ENCODE peak calls at places on chromosomes 12 and 14, in nine cellular contexts. J is fibroblast of villous mesenchyme, Q is HepG2, T is Calu3, I is uterus, G is WERI-Rb-1, R is AG10803, F is fibroblast of the aortic adventitia, B is left lung. H is an unnamed sample.

GRCh38 chr14:91835920-91836843 is 31.2 kb downstream of the TC2N start:
- DNase-seq in J (peak; percentile 5), Q (no peak), T (peak; percentile 93), I (peak; percentile 90), G (peak; percentile 93), R (no peak), F (no peak), B (peak; percentile 92), H (no peak)

GRCh38 chr14:68541128-68541896 is 251.6 kb downstream of the ZFP36L1 start:
- DNase-seq in J (no peak), Q (no peak), T (no peak), I (peak; percentile 40), G (no peak), R (no peak), F (no peak), B (no peak), H (no peak)

GRCh38 chr12:2057041-2057792 is 4.4 kb downstream of the CACNA1C start:
- DNase-seq in J (peak; percentile 64), Q (peak; percentile 56), T (peak; percentile 56), I (peak; percentile 77), G (peak; percentile 90), R (peak; percentile 51), F (peak; percentile 68), B (peak; percentile 51), H (no peak)

GRCh38 chr14:83463500-83464098 is 1929.9 kb upstream of the SEL1L start:
- DNase-seq in J (peak; percentile 61), Q (peak; percentile 12), T (no peak), I (no peak), G (peak; percentile 69), R (peak; percentile 38), F (peak; percentile 27), B (no peak), H (no peak)

GRCh38 chr14:63777024-63777423 is 49.2 kb upstream of the SGPP1 start:
- DNase-seq in J (peak; percentile 66), Q (peak; percentile 32), T (no peak), I (no peak), G (no peak), R (peak; percentile 61), F (peak; percentile 55), B (no peak), H (peak; percentile 31)

GRCh38 chr14:83342590-83342989 is 1808.9 kb upstream of the SEL1L start:
- DNase-seq in J (peak; percentile 13), Q (no peak), T (no peak), I (no peak), G (no peak), R (peak; percentile 67), F (peak; percentile 32), B (peak; percentile 28), H (no peak)

GRCh38 chr12:57755194-57755453 is 221 bp downstream of the MARCHF9 start:
- DNase-seq in J (no peak), Q (no peak), T (no peak), I (no peak), G (no peak), R (no peak), F (no peak), B (no peak), H (no peak)

GRCh38 chr12:45051490-45052105 is 699 bp upstream of the DBX2 start:
- DNase-seq in J (peak; percentile 2), Q (no peak), T (no peak), I (no peak), G (no peak), R (peak; percentile 6), F (peak; percentile 15), B (no peak), H (no peak)

GRCh38 chr12:50049254-50050118 is 7.9 kb upstream of the ASIC1 start:
- DNase-seq in J (no peak), Q (no peak), T (no peak), I (no peak), G (no peak), R (no peak), F (no peak), B (no peak), H (no peak)

GRCh38 chr12:30726647-30727046 is 28.1 kb downstream of the CAPRIN2 start:
- DNase-seq in J (no peak), Q (no peak), T (no peak), I (no peak), G (no peak), R (no peak), F (no peak), B (no peak), H (no peak)

GRCh38 chr12:30730011-30730410 is 24.7 kb downstream of the CAPRIN2 start:
- DNase-seq in J (no peak), Q (no peak), T (no peak), I (no peak), G (no peak), R (no peak), F (no peak), B (no peak), H (no peak)

GRCh38 chr12:30729547-30729946 is 25.2 kb downstream of the CAPRIN2 start:
- DNase-seq in J (no peak), Q (peak; percentile 34), T (no peak), I (no peak), G (no peak), R (no peak), F (no peak), B (no peak), H (no peak)

GRCh38 chr12:30725739-30726138 is 29.0 kb downstream of the CAPRIN2 start:
- DNase-seq in J (peak; percentile 81), Q (no peak), T (peak; percentile 3), I (no peak), G (no peak), R (peak; percentile 76), F (peak; percentile 88), B (no peak), H (peak; percentile 59)
- TF ChIP-seq CTCF in J (no peak), Q (no peak), T (no peak), I (no peak), G (no peak), R (no peak), F (peak; percentile 34), B (no peak), H (no peak)

GRCh38 chr14:104657563-104658324 is 31.7 kb upstream of the INF2 start:
- DNase-seq in J (no peak), Q (no peak), T (no peak), I (no peak), G (peak; percentile 43), R (no peak), F (no peak), B (no peak), H (no peak)
- TF ChIP-seq CTCF in J (no peak), Q (no peak), T (no peak), I (no peak), G (no peak), R (no peak), F (no peak), B (no peak), H (no peak)

DNA sequence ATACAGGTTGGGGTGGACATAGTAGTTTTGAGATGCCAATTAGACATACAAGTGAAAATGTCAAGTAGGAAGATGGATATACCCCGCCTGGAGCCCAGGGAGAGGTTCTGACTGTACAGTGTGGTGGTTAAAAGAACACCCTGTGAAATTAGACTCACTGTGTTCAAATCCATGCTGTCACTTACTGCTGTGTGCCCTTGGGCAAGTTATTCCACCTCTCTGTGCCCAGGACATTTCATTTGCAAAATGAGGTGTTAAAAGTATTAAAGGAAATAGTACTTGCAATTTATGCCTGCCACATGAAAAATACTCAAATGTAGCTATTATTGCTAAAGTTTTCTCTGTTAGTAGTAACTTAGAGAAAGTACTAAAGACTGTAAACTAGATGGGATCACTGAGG is 18.5 kb downstream of the GALNT4 start:
- DNase-seq in J (no peak), Q (no peak), T (no peak), I (no peak), G (no peak), R (no peak), F (no peak), B (no peak), H (no peak)
- TF ChIP-seq CTCF in J (no peak), Q (no peak), T (no peak), I (no peak), G (no peak), R (no peak), F (no peak), B (no peak), H (no peak)

GRCh38 chr12:6322969-6323339 is 12.5 kb downstream of the PLEKHG6 start:
- DNase-seq in J (no peak), Q (no peak), T (no peak), I (no peak), G (no peak), R (no peak), F (no peak), B (no peak), H (no peak)
- TF ChIP-seq CTCF in J (no peak), Q (no peak), T (no peak), I (no peak), G (no peak), R (no peak), F (no peak), B (no peak), H (no peak)

GRCh38 chr12:121223947-121224285 is 14.0 kb downstream of the P2RX4 start:
- DNase-seq in J (no peak), Q (no peak), T (no peak), I (no peak), G (no peak), R (no peak), F (no peak), B (no peak), H (no peak)
- TF ChIP-seq CTCF in J (no peak), Q (no peak), T (no peak), I (no peak), G (no peak), R (no peak), F (no peak), B (no peak), H (no peak)

DNA sequence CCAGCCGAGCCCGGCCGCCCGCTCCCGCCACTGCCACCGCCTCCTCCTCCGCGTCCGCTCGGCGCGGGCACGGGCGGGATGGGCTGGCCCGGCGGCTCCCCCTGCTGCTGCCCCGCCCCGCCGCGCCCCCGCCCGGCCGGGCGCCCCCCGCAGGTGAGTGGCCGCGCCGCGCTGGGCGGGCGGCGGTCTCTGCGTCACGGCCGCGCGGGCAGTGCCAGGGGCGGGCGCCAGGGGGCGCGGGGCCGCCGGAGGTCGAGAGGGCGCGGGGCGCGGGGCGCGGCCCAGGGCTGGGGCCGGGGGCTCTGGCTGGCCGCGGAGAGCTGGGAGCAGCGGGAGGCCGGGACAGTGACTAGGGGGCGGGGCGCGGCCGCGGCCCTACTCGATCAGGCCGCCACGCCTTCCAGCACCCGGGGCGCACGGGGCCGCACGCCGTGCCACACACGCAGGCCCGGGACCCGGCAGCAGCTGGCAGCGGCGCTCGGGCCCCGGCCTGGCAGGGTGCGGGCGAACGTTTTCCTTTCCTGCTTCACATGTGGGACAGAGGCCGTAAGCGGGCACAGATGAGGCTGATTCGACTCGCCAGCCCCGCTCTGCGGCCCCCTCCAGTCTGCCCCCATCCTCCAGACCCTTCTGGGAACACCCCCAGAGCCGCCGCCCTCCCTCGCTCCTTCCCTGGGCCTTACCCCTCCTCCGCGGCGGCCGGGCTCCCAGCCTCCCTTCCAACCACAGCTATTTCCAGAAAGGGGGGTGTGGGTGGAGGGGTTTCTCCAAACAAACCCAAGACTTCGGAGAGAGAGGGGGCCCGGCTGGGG is 2.4 kb upstream of the TNS2 start:
- DNase-seq in J (peak; percentile 82), Q (peak; percentile 44), T (peak; percentile 70), I (peak; percentile 82), G (peak; percentile 52), R (peak; percentile 90), F (peak; percentile 79), B (peak; percentile 94), H (no peak)
- TF ChIP-seq CTCF in J (no peak), Q (peak; percentile 3), T (peak; percentile 31), I (no peak), G (peak; percentile 28), R (no peak), F (no peak), B (no peak), H (peak; percentile 19)

GRCh38 chr12:51238510-51239334 is at the start of gene DAZAP2:
- DNase-seq in J (peak; percentile 95), Q (peak; percentile 88), T (peak; percentile 91), I (peak; percentile 96), G (peak; percentile 96), R (peak; percentile 94), F (peak; percentile 94), B (peak; percentile 98), H (peak; percentile 54)
- TF ChIP-seq CTCF in J (no peak), Q (no peak), T (no peak), I (no peak), G (peak; percentile 27), R (peak; percentile 42), F (peak; percentile 47), B (no peak), H (peak; percentile 13)

H was measured in AG04449.